ENCODE peak calls at places on chromosome 3, in six cellular contexts. Q is SK-N-SH, M is K562, Y is HepG2, B is HCT116, I is H1. K is an unnamed sample.

GRCh38 chr3:78820497-78820896 is 947.3 kb downstream of the ROBO1 start:
- DNase-seq in I (no peak), Y (no peak), M (no peak), B (no peak), Q (no peak), K (no peak)

GRCh38 chr3:53357457-53357856 is 10.1 kb upstream of the DCP1A start:
- DNase-seq in Q (no peak), I (no peak), Y (no peak), M (no peak), B (no peak), K (no peak)

GRCh38 chr3:152720941-152721718 is 113.8 kb upstream of the P2RY1 start:
- DNase-seq in M (no peak), Y (no peak), Q (no peak), B (no peak), I (no peak), K (no peak)

GRCh38 chr3:64178419-64178818 is 46.8 kb downstream of the PRICKLE2 start:
- DNase-seq in I (no peak), B (no peak), Q (no peak), M (no peak), Y (no peak), K (no peak)

GRCh38 chr3:141091416-141091815 is 40.3 kb downstream of the SPSB4 start:
- DNase-seq in M (no peak), B (no peak), Q (peak), I (no peak), Y (no peak), K (no peak)

GRCh38 chr3:129686941-129687340 is 80.5 kb upstream of the PLXND1 start:
- DNase-seq in Q (no peak), I (no peak), B (no peak), Y (peak), M (peak), K (no peak)

GRCh38 chr3:171257251-171258179 is 202.7 kb downstream of the TNIK start:
- DNase-seq in I (no peak), M (no peak), Y (no peak), B (no peak), Q (no peak), K (peak)

GRCh38 chr3:58237940-58238681 is 519 bp downstream of the ABHD6 start:
- DNase-seq in Y (peak), M (peak), B (no peak), Q (peak), I (peak), K (no peak)

GRCh38 chr3:124497487-124497886 is 232.8 kb upstream of the UMPS start:
- DNase-seq in B (no peak), I (no peak), M (no peak), Y (no peak), Q (no peak), K (no peak)

GRCh38 chr3:72892081-72892763 is 4.4 kb downstream of the GXYLT2 start:
- DNase-seq in Q (no peak), M (no peak), Y (peak), I (no peak), B (no peak), K (no peak)

GRCh38 chr3:25849641-25850040 is 59.8 kb downstream of the OXSM start:
- DNase-seq in I (no peak), B (no peak), M (no peak), Q (no peak), Y (no peak), K (no peak)

GRCh38 chr3:126019683-126020082 is 50.7 kb downstream of the ROPN1B start:
- DNase-seq in Q (no peak), M (no peak), B (no peak), Y (no peak), I (no peak), K (no peak)

GRCh38 chr3:193648542-193649076 is 55.6 kb downstream of the OPA1 start:
- DNase-seq in M (no peak), B (no peak), Q (no peak), Y (no peak), I (no peak), K (no peak)

GRCh38 chr3:128294999-128295468 is 141.8 kb downstream of the EEFSEC start:
- DNase-seq in Q (no peak), B (no peak), M (no peak), Y (no peak), I (peak), K (no peak)

GRCh38 chr3:141797167-141797773 is 34.1 kb downstream of the GRK7 start:
- DNase-seq in B (no peak), Y (no peak), Q (no peak), I (peak), M (no peak), K (no peak)

GRCh38 chr3:123457841-123458240 is 9.0 kb upstream of the ADCY5 start:
- DNase-seq in Y (no peak), I (no peak), M (no peak), Q (no peak), B (no peak), K (no peak)

GRCh38 chr3:10855083-10855870 is 39.2 kb downstream of the SLC6A11 start:
- DNase-seq in I (no peak), Y (peak), B (no peak), M (no peak), Q (no peak), K (no peak)

GRCh38 chr3:10852031-10852795 is 36.2 kb downstream of the SLC6A11 start:
- DNase-seq in M (no peak), I (no peak), Q (no peak), Y (no peak), B (no peak), K (no peak)

DNA sequence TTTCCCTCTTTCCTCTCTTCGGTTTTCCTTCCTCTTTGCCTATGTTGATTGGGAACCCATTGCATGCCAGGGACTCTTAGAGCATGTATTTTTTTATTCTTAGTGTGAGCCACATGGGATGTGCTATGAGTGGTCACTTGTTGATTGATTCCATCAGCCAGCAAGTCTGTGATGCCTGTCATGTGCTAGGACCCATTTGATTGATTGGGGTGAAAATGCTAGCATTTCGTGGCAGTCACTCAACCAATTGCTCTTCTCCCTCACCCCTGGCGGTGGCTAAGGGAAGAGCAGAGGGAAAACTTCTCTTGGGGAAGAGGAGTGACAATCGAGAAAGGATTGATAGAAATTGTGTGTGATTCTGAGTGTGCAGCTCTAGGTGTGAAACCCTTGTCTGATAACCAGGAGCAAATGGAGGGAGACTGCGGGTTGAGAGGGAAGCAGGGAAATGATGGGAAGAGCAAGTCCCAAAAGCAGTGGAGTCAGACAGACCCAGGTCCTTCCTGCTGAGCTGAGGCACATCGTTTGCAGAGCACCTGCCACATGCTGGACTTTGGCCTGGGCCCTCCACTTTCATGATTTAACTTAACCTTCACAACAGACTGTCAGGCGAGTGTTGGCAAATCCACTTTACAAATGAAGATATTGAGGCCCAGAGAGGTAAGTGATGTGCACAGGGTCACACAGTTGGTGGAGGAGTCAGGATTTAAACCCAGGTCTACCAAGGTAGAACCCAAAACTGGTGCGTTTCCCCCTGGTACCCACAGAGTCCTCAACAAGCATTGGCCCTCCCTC is 40.0 kb downstream of the SLC6A11 start:
- DNase-seq in Q (no peak), I (peak), Y (peak), B (peak), M (peak), K (no peak)
- TF ChIP-seq JUND in Q (no peak), I (no peak), Y (no peak), B (no peak), M (no peak), K (no peak)

DNA sequence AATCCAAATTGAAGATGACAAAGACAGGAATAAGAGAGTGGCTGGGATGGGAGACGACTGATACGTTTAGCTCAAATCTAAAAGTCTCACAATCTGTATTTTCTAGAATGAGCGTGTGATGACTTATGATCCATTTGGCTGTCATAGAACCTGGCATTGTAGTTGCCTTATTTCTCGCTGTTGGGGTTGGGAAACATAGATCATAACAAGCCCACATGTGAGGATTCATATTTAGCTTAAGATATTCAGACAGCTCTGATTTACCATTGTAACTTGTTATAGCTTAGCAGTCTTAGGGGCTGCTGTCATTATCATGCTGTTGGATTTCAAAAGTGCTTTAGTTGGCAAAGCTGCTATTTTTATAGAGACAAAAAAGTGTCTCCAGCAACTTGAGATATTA is 871.3 kb downstream of the ZPLD1 start:
- DNase-seq in I (no peak), B (no peak), M (no peak), Y (no peak), Q (no peak), K (no peak)
- TF ChIP-seq SIN3A in I (no peak), B (no peak), M (no peak), Y (no peak), Q (no peak), K (no peak)

GRCh38 chr3:15924914-15925313 is 127.1 kb upstream of the ANKRD28 start:
- DNase-seq in B (no peak), I (no peak), Y (no peak), Q (no peak), M (no peak), K (no peak)
- TF ChIP-seq JUND in B (no peak), I (no peak), Y (no peak), Q (no peak), M (no peak), K (no peak)

GRCh38 chr3:143674100-143674968 is 173.9 kb downstream of the SLC9A9 start:
- DNase-seq in Y (peak), M (peak), I (peak), B (peak), Q (peak), K (peak)

GRCh38 chr3:143668924-143669790 is 179.1 kb downstream of the SLC9A9 start:
- DNase-seq in B (no peak), Y (no peak), Q (no peak), M (no peak), I (no peak), K (peak)

GRCh38 chr3:143671641-143672040 is 176.6 kb downstream of the SLC9A9 start:
- DNase-seq in Q (no peak), B (no peak), Y (no peak), M (no peak), I (no peak), K (no peak)

GRCh38 chr3:143672396-143673165 is 175.7 kb downstream of the SLC9A9 start:
- DNase-seq in Q (no peak), B (no peak), I (no peak), Y (no peak), M (no peak), K (no peak)

GRCh38 chr3:143668385-143668784 is 179.9 kb downstream of the SLC9A9 start:
- DNase-seq in Y (no peak), Q (no peak), I (no peak), B (no peak), M (no peak), K (no peak)
- TF ChIP-seq SIN3A in Y (no peak), Q (no peak), I (no peak), B (no peak), M (no peak), K (no peak)

GRCh38 chr3:162354343-162354742 is 857.7 kb downstream of the OTOL1 start:
- DNase-seq in Y (no peak), B (no peak), Q (no peak), M (no peak), I (no peak), K (no peak)
- TF ChIP-seq JUND in Y (no peak), B (no peak), Q (no peak), M (no peak), I (no peak), K (no peak)

K was measured in GM12878.